ENCODE peak calls at places on chromosomes 2 and 18, in five cellular contexts. One of them, this sample, is unnamed. For H3K9me3, the result is how much of the 10 kb centered on the place peaks cover.

GRCh38 chr2:14907014-14907612 is 274.6 kb downstream of the LRATD1 start:
- DNase-seq in CD8-positive, alpha-beta T cell: no peak
- DNase-seq in adrenal gland: no peak
- DNase-seq in body of pancreas: no peak
- DNase-seq in DND-41: no peak
- DNase-seq in this sample: no peak

GRCh38 chr18:55241016-55241415 is 281.8 kb upstream of the CCDC68 start:
- DNase-seq in adrenal gland: no peak
- DNase-seq in DND-41: no peak
- DNase-seq in CD8-positive, alpha-beta T cell: no peak
- DNase-seq in body of pancreas: no peak
- DNase-seq in this sample: no peak

GRCh38 chr2:38835015-38835601 is 40.6 kb downstream of the DHX57 start:
- DNase-seq in adrenal gland: no peak
- DNase-seq in CD8-positive, alpha-beta T cell: no peak
- DNase-seq in body of pancreas: no peak
- DNase-seq in DND-41: no peak
- DNase-seq in this sample: no peak

GRCh38 chr18:42850174-42850766 is 265.2 kb downstream of the RIT2 start:
- DNase-seq in CD8-positive, alpha-beta T cell: no peak
- DNase-seq in adrenal gland: no peak
- DNase-seq in DND-41: no peak
- DNase-seq in body of pancreas: no peak
- DNase-seq in this sample: no peak

GRCh38 chr2:172434821-172435607 is 7.6 kb downstream of the ITGA6 start:
- DNase-seq in body of pancreas: no peak
- DNase-seq in CD8-positive, alpha-beta T cell: peak
- DNase-seq in DND-41: peak
- DNase-seq in adrenal gland: no peak
- DNase-seq in this sample: peak

GRCh38 chr2:48398285-48399135 is 131.4 kb upstream of the STON1 start:
- DNase-seq in adrenal gland: no peak
- DNase-seq in CD8-positive, alpha-beta T cell: no peak
- DNase-seq in DND-41: no peak
- DNase-seq in body of pancreas: no peak
- DNase-seq in this sample: no peak

GRCh38 chr18:31419457-31419932 is 28.0 kb upstream of the DSG3 start:
- DNase-seq in DND-41: no peak
- DNase-seq in adrenal gland: no peak
- DNase-seq in body of pancreas: no peak
- DNase-seq in CD8-positive, alpha-beta T cell: no peak
- DNase-seq in this sample: no peak

GRCh38 chr18:22470141-22470510 is 52.4 kb upstream of the CTAGE1 start:
- DNase-seq in body of pancreas: no peak
- DNase-seq in CD8-positive, alpha-beta T cell: no peak
- DNase-seq in DND-41: no peak
- DNase-seq in adrenal gland: no peak
- DNase-seq in this sample: no peak

GRCh38 chr18:62329676-62330454 is 4.8 kb downstream of the TNFRSF11A start:
- DNase-seq in CD8-positive, alpha-beta T cell: no peak
- DNase-seq in DND-41: no peak
- DNase-seq in body of pancreas: peak
- DNase-seq in adrenal gland: peak
- DNase-seq in this sample: no peak

GRCh38 chr2:11175293-11175795 is 20.1 kb downstream of the SLC66A3 start:
- DNase-seq in adrenal gland: peak
- DNase-seq in CD8-positive, alpha-beta T cell: no peak
- DNase-seq in body of pancreas: no peak
- DNase-seq in DND-41: peak
- DNase-seq in this sample: no peak

GRCh38 chr2:197784956-197785941 is at the start of gene BOLL:
- DNase-seq in body of pancreas: no peak
- DNase-seq in CD8-positive, alpha-beta T cell: no peak
- DNase-seq in DND-41: no peak
- DNase-seq in adrenal gland: no peak
- DNase-seq in this sample: no peak

GRCh38 chr2:195017890-195018289 is 639.1 kb upstream of the SLC39A10 start:
- DNase-seq in adrenal gland: no peak
- DNase-seq in body of pancreas: no peak
- DNase-seq in CD8-positive, alpha-beta T cell: no peak
- DNase-seq in DND-41: no peak
- DNase-seq in this sample: no peak

GRCh38 chr2:127106998-127107621 is at the start of gene BIN1:
- DNase-seq in adrenal gland: peak
- DNase-seq in body of pancreas: peak
- DNase-seq in DND-41: peak
- DNase-seq in CD8-positive, alpha-beta T cell: peak
- DNase-seq in this sample: peak

GRCh38 chr2:191241418-191241817 is 3.8 kb upstream of the MYO1B start:
- DNase-seq in DND-41: no peak
- DNase-seq in CD8-positive, alpha-beta T cell: no peak
- DNase-seq in body of pancreas: no peak
- DNase-seq in adrenal gland: no peak
- DNase-seq in this sample: no peak

GRCh38 chr18:35376742-35377695 is at the start of gene ZNF396:
- DNase-seq in DND-41: peak
- DNase-seq in CD8-positive, alpha-beta T cell: peak
- DNase-seq in body of pancreas: peak
- DNase-seq in adrenal gland: peak
- DNase-seq in this sample: peak

GRCh38 chr2:76544901-76545300 is 834.2 kb upstream of the GCFC2 start:
- DNase-seq in CD8-positive, alpha-beta T cell: no peak
- DNase-seq in body of pancreas: no peak
- DNase-seq in DND-41: no peak
- DNase-seq in adrenal gland: no peak
- DNase-seq in this sample: no peak

GRCh38 chr2:217870528-217871011 is 132.2 kb downstream of the TNS1 start:
- DNase-seq in body of pancreas: no peak
- DNase-seq in CD8-positive, alpha-beta T cell: no peak
- DNase-seq in DND-41: no peak
- DNase-seq in adrenal gland: no peak
- DNase-seq in this sample: no peak

GRCh38 chr2:144950874-144951560 is 431.1 kb upstream of the ZEB2 start:
- DNase-seq in DND-41: no peak
- DNase-seq in body of pancreas: no peak
- DNase-seq in CD8-positive, alpha-beta T cell: no peak
- DNase-seq in adrenal gland: no peak
- DNase-seq in this sample: no peak

GRCh38 chr2:141767051-141767450 is 363.8 kb downstream of the LRP1B start:
- DNase-seq in DND-41: no peak
- DNase-seq in adrenal gland: no peak
- DNase-seq in body of pancreas: no peak
- DNase-seq in CD8-positive, alpha-beta T cell: no peak
- DNase-seq in this sample: no peak

GRCh38 chr2:6915399-6915798 is 1.8 kb upstream of the RNF144A start:
- DNase-seq in body of pancreas: no peak
- DNase-seq in DND-41: no peak
- DNase-seq in adrenal gland: no peak
- DNase-seq in CD8-positive, alpha-beta T cell: no peak
- DNase-seq in this sample: no peak

GRCh38 chr2:38496927-38497669 is 105.6 kb downstream of the HNRNPLL start:
- DNase-seq in adrenal gland: peak
- DNase-seq in DND-41: no peak
- DNase-seq in CD8-positive, alpha-beta T cell: no peak
- DNase-seq in body of pancreas: no peak
- DNase-seq in this sample: no peak

GRCh38 chr2:174717273-174717672 is 47.0 kb downstream of the CHRNA1 start:
- DNase-seq in body of pancreas: no peak
- DNase-seq in DND-41: peak
- DNase-seq in CD8-positive, alpha-beta T cell: peak
- DNase-seq in adrenal gland: no peak
- DNase-seq in this sample: no peak

GRCh38 chr2:133414486-133415209 is 153.6 kb downstream of the NCKAP5 start:
- DNase-seq in adrenal gland: no peak
- DNase-seq in CD8-positive, alpha-beta T cell: no peak
- DNase-seq in body of pancreas: no peak
- DNase-seq in DND-41: no peak
- DNase-seq in this sample: no peak

GRCh38 chr18:8806798-8807501 is 101.6 kb downstream of the MTCL1 start:
- DNase-seq in adrenal gland: no peak
- DNase-seq in body of pancreas: no peak
- DNase-seq in DND-41: no peak
- DNase-seq in CD8-positive, alpha-beta T cell: no peak
- DNase-seq in this sample: no peak
- H3K9me3 ChIP-seq in adrenal gland: under half
- H3K9me3 ChIP-seq in body of pancreas: under half
- H3K9me3 ChIP-seq in DND-41: under half
- H3K9me3 ChIP-seq in CD8-positive, alpha-beta T cell: under half
- H3K9me3 ChIP-seq in this sample: under half

GRCh38 chr18:59096098-59096779 is 43.4 kb upstream of the SEC11C start:
- DNase-seq in CD8-positive, alpha-beta T cell: no peak
- DNase-seq in body of pancreas: peak
- DNase-seq in adrenal gland: no peak
- DNase-seq in DND-41: no peak
- DNase-seq in this sample: no peak

GRCh38 chr18:59093668-59094067 is 46.0 kb upstream of the SEC11C start:
- DNase-seq in adrenal gland: no peak
- DNase-seq in body of pancreas: no peak
- DNase-seq in CD8-positive, alpha-beta T cell: no peak
- DNase-seq in DND-41: no peak
- DNase-seq in this sample: no peak

GRCh38 chr18:59091204-59091603 is 48.5 kb upstream of the SEC11C start:
- DNase-seq in DND-41: no peak
- DNase-seq in body of pancreas: no peak
- DNase-seq in CD8-positive, alpha-beta T cell: no peak
- DNase-seq in adrenal gland: no peak
- DNase-seq in this sample: no peak

GRCh38 chr18:59094569-59094968 is 45.1 kb upstream of the SEC11C start:
- DNase-seq in body of pancreas: no peak
- DNase-seq in CD8-positive, alpha-beta T cell: no peak
- DNase-seq in adrenal gland: no peak
- DNase-seq in DND-41: no peak
- DNase-seq in this sample: no peak
- H3K9me3 ChIP-seq in body of pancreas: under half
- H3K9me3 ChIP-seq in CD8-positive, alpha-beta T cell: under half
- H3K9me3 ChIP-seq in adrenal gland: under half
- H3K9me3 ChIP-seq in DND-41: under half
- H3K9me3 ChIP-seq in this sample: under half

GRCh38 chr2:16194931-16195680 is 254.8 kb downstream of the MYCN start:
- DNase-seq in CD8-positive, alpha-beta T cell: no peak
- DNase-seq in DND-41: no peak
- DNase-seq in body of pancreas: no peak
- DNase-seq in adrenal gland: no peak
- DNase-seq in this sample: no peak

GRCh38 chr2:16192416-16193216 is 252.3 kb downstream of the MYCN start:
- DNase-seq in DND-41: no peak
- DNase-seq in body of pancreas: no peak
- DNase-seq in adrenal gland: no peak
- DNase-seq in CD8-positive, alpha-beta T cell: no peak
- DNase-seq in this sample: no peak

GRCh38 chr2:16195681-16196070 is 255.3 kb downstream of the MYCN start:
- DNase-seq in adrenal gland: no peak
- DNase-seq in DND-41: no peak
- DNase-seq in CD8-positive, alpha-beta T cell: no peak
- DNase-seq in body of pancreas: no peak
- DNase-seq in this sample: no peak

GRCh38 chr2:16194096-16194390 is 253.7 kb downstream of the MYCN start:
- DNase-seq in body of pancreas: no peak
- DNase-seq in DND-41: no peak
- DNase-seq in CD8-positive, alpha-beta T cell: no peak
- DNase-seq in adrenal gland: no peak
- DNase-seq in this sample: no peak

GRCh38 chr2:16194530-16194929 is 254.2 kb downstream of the MYCN start:
- DNase-seq in adrenal gland: no peak
- DNase-seq in DND-41: no peak
- DNase-seq in body of pancreas: no peak
- DNase-seq in CD8-positive, alpha-beta T cell: no peak
- DNase-seq in this sample: no peak
- H3K9me3 ChIP-seq in adrenal gland: under half
- H3K9me3 ChIP-seq in DND-41: under half
- H3K9me3 ChIP-seq in body of pancreas: under half
- H3K9me3 ChIP-seq in CD8-positive, alpha-beta T cell: under half
- H3K9me3 ChIP-seq in this sample: under half

DNA sequence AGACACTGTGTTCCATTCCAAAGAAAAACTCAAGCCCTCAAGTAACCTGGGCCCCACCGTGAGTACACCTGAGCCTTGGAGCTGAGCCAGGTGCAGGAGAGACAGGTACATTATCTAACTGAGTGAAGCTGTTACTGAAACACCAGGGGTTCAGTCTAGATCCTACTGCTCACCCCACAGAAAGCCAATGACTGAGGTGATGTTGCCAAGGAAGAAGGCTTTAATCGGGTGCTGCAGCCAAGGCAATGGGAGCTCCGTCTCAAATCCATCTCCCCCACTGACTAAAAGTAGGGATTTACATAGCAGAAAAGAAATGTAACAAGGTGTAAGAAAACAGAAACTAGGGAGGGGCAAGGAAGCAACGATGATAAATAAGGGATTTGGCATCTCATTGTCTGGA is 15.2 kb upstream of the SLC14A1 start:
- DNase-seq in body of pancreas: no peak
- DNase-seq in DND-41: no peak
- DNase-seq in adrenal gland: no peak
- DNase-seq in CD8-positive, alpha-beta T cell: no peak
- DNase-seq in this sample: no peak
- H3K9me3 ChIP-seq in body of pancreas: under half
- H3K9me3 ChIP-seq in DND-41: under half
- H3K9me3 ChIP-seq in adrenal gland: under half
- H3K9me3 ChIP-seq in CD8-positive, alpha-beta T cell: under half
- H3K9me3 ChIP-seq in this sample: under half

DNA sequence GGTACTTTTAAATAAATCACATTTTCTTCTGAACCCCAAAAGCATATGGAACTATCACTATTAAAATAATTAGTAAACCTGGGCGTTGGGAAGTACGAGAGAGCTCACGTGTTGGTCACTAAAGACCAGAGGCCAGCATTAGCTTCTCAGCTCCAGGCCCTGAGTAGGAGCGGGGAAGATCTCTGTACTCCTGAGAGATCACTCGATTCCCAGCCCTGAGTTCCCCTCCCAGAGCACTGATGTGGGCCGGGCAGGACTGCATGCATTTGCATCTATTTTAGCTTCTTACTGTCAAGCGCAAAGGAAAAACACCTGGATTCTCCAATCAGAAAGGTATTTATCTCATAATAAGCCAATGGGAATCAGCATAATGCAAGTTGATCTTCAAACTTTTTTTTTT is 6.2 kb downstream of the PXDN start:
- DNase-seq in body of pancreas: no peak
- DNase-seq in CD8-positive, alpha-beta T cell: no peak
- DNase-seq in DND-41: no peak
- DNase-seq in adrenal gland: no peak
- DNase-seq in this sample: no peak
- H3K9me3 ChIP-seq in body of pancreas: under half
- H3K9me3 ChIP-seq in CD8-positive, alpha-beta T cell: under half
- H3K9me3 ChIP-seq in DND-41: under half
- H3K9me3 ChIP-seq in adrenal gland: under half
- H3K9me3 ChIP-seq in this sample: under half

GRCh38 chr2:136204959-136205358 is 87.0 kb upstream of the CXCR4 start:
- DNase-seq in body of pancreas: no peak
- DNase-seq in DND-41: no peak
- DNase-seq in CD8-positive, alpha-beta T cell: no peak
- DNase-seq in adrenal gland: no peak
- DNase-seq in this sample: no peak
- H3K9me3 ChIP-seq in body of pancreas: under half
- H3K9me3 ChIP-seq in DND-41: under half
- H3K9me3 ChIP-seq in CD8-positive, alpha-beta T cell: under half
- H3K9me3 ChIP-seq in adrenal gland: under half
- H3K9me3 ChIP-seq in this sample: under half

GRCh38 chr18:43883886-43884285 is 606.6 kb upstream of the SYT4 start:
- DNase-seq in CD8-positive, alpha-beta T cell: no peak
- DNase-seq in adrenal gland: no peak
- DNase-seq in body of pancreas: no peak
- DNase-seq in DND-41: no peak
- DNase-seq in this sample: no peak
- H3K9me3 ChIP-seq in CD8-positive, alpha-beta T cell: under half
- H3K9me3 ChIP-seq in adrenal gland: under half
- H3K9me3 ChIP-seq in body of pancreas: under half
- H3K9me3 ChIP-seq in DND-41: under half
- H3K9me3 ChIP-seq in this sample: under half